ENCODE peak calls at places on chromosomes 3 and 15, in seven cellular contexts. One of them, this sample, is unnamed.

GRCh38 chr3:23385327-23385726 is 182.2 kb downstream of the UBE2E2 start:
- DNase-seq in immature natural killer cell: no peak
- DNase-seq in NCI-H1092: peak
- DNase-seq in activated naive CD4-positive, alpha-beta T cell: no peak
- DNase-seq in mammary epithelial cell: no peak
- DNase-seq in brain microvascular endothelial cell: no peak
- DNase-seq in sigmoid colon: no peak
- DNase-seq in this sample: no peak

GRCh38 chr15:73715417-73715816 is 31.2 kb downstream of the CD276 start:
- DNase-seq in immature natural killer cell: no peak
- DNase-seq in NCI-H1092: no peak
- DNase-seq in activated naive CD4-positive, alpha-beta T cell: no peak
- DNase-seq in mammary epithelial cell: no peak
- DNase-seq in brain microvascular endothelial cell: no peak
- DNase-seq in sigmoid colon: no peak
- DNase-seq in this sample: no peak

GRCh38 chr3:110243081-110243480 is 828.5 kb upstream of the NECTIN3 start:
- DNase-seq in immature natural killer cell: no peak
- DNase-seq in NCI-H1092: no peak
- DNase-seq in activated naive CD4-positive, alpha-beta T cell: no peak
- DNase-seq in mammary epithelial cell: no peak
- DNase-seq in brain microvascular endothelial cell: peak
- DNase-seq in sigmoid colon: no peak
- DNase-seq in this sample: no peak

GRCh38 chr15:28935316-28935715 is 49.5 kb downstream of the APBA2 start:
- DNase-seq in immature natural killer cell: peak
- DNase-seq in NCI-H1092: no peak
- DNase-seq in activated naive CD4-positive, alpha-beta T cell: no peak
- DNase-seq in mammary epithelial cell: no peak
- DNase-seq in brain microvascular endothelial cell: no peak
- DNase-seq in sigmoid colon: peak
- DNase-seq in this sample: no peak

GRCh38 chr3:104556372-104557078 is 810.2 kb upstream of the ALCAM start:
- DNase-seq in immature natural killer cell: no peak
- DNase-seq in NCI-H1092: no peak
- DNase-seq in activated naive CD4-positive, alpha-beta T cell: no peak
- DNase-seq in mammary epithelial cell: peak
- DNase-seq in brain microvascular endothelial cell: no peak
- DNase-seq in sigmoid colon: no peak
- DNase-seq in this sample: no peak

GRCh38 chr15:62758952-62759349 is 283.6 kb upstream of the TPM1 start:
- DNase-seq in immature natural killer cell: no peak
- DNase-seq in NCI-H1092: no peak
- DNase-seq in activated naive CD4-positive, alpha-beta T cell: no peak
- DNase-seq in mammary epithelial cell: no peak
- DNase-seq in brain microvascular endothelial cell: no peak
- DNase-seq in sigmoid colon: no peak
- DNase-seq in this sample: no peak

GRCh38 chr3:49869525-49870126 is at the start of gene CAMKV:
- DNase-seq in immature natural killer cell: no peak
- DNase-seq in NCI-H1092: peak
- DNase-seq in activated naive CD4-positive, alpha-beta T cell: no peak
- DNase-seq in mammary epithelial cell: no peak
- DNase-seq in brain microvascular endothelial cell: no peak
- DNase-seq in sigmoid colon: no peak
- DNase-seq in this sample: peak

GRCh38 chr15:31338879-31339557 is 12.4 kb downstream of the KLF13 start:
- DNase-seq in immature natural killer cell: peak
- DNase-seq in NCI-H1092: peak
- DNase-seq in activated naive CD4-positive, alpha-beta T cell: no peak
- DNase-seq in mammary epithelial cell: peak
- DNase-seq in brain microvascular endothelial cell: peak
- DNase-seq in sigmoid colon: no peak
- DNase-seq in this sample: no peak

GRCh38 chr3:134427400-134428111 is 53.3 kb upstream of the AMOTL2 start:
- DNase-seq in immature natural killer cell: no peak
- DNase-seq in NCI-H1092: no peak
- DNase-seq in activated naive CD4-positive, alpha-beta T cell: no peak
- DNase-seq in mammary epithelial cell: peak
- DNase-seq in brain microvascular endothelial cell: peak
- DNase-seq in sigmoid colon: peak
- DNase-seq in this sample: no peak

GRCh38 chr15:71279757-71280141 is 164.5 kb downstream of the THSD4 start:
- DNase-seq in immature natural killer cell: no peak
- DNase-seq in NCI-H1092: no peak
- DNase-seq in activated naive CD4-positive, alpha-beta T cell: no peak
- DNase-seq in mammary epithelial cell: no peak
- DNase-seq in brain microvascular endothelial cell: no peak
- DNase-seq in sigmoid colon: no peak
- DNase-seq in this sample: no peak

GRCh38 chr15:70348581-70349344 is 251.0 kb upstream of the TLE3 start:
- DNase-seq in immature natural killer cell: no peak
- DNase-seq in NCI-H1092: peak
- DNase-seq in activated naive CD4-positive, alpha-beta T cell: no peak
- DNase-seq in mammary epithelial cell: peak
- DNase-seq in brain microvascular endothelial cell: no peak
- DNase-seq in sigmoid colon: peak
- DNase-seq in this sample: no peak

GRCh38 chr3:20344400-20344959 is 158.5 kb upstream of the SGO1 start:
- DNase-seq in immature natural killer cell: no peak
- DNase-seq in NCI-H1092: no peak
- DNase-seq in activated naive CD4-positive, alpha-beta T cell: no peak
- DNase-seq in mammary epithelial cell: no peak
- DNase-seq in brain microvascular endothelial cell: no peak
- DNase-seq in sigmoid colon: no peak
- DNase-seq in this sample: no peak

GRCh38 chr3:48425281-48425812 is 4.5 kb downstream of the PLXNB1 start:
- DNase-seq in immature natural killer cell: no peak
- DNase-seq in NCI-H1092: no peak
- DNase-seq in activated naive CD4-positive, alpha-beta T cell: no peak
- DNase-seq in mammary epithelial cell: no peak
- DNase-seq in brain microvascular endothelial cell: no peak
- DNase-seq in sigmoid colon: peak
- DNase-seq in this sample: no peak

GRCh38 chr3:107810195-107811071 is 280.4 kb downstream of the CD47 start:
- DNase-seq in immature natural killer cell: no peak
- DNase-seq in NCI-H1092: no peak
- DNase-seq in activated naive CD4-positive, alpha-beta T cell: no peak
- DNase-seq in mammary epithelial cell: peak
- DNase-seq in brain microvascular endothelial cell: no peak
- DNase-seq in sigmoid colon: no peak
- DNase-seq in this sample: no peak

GRCh38 chr15:25693321-25694237 is 169.5 kb downstream of the ATP10A start:
- DNase-seq in immature natural killer cell: peak
- DNase-seq in NCI-H1092: peak
- DNase-seq in activated naive CD4-positive, alpha-beta T cell: no peak
- DNase-seq in mammary epithelial cell: no peak
- DNase-seq in brain microvascular endothelial cell: peak
- DNase-seq in sigmoid colon: peak
- DNase-seq in this sample: no peak

GRCh38 chr3:12752803-12753202 is 6.3 kb downstream of the TMEM40 start:
- DNase-seq in immature natural killer cell: no peak
- DNase-seq in NCI-H1092: no peak
- DNase-seq in activated naive CD4-positive, alpha-beta T cell: no peak
- DNase-seq in mammary epithelial cell: no peak
- DNase-seq in brain microvascular endothelial cell: no peak
- DNase-seq in sigmoid colon: no peak
- DNase-seq in this sample: no peak

GRCh38 chr3:144496116-144496835 is 524.7 kb downstream of the DIPK2A start:
- DNase-seq in immature natural killer cell: no peak
- DNase-seq in NCI-H1092: no peak
- DNase-seq in activated naive CD4-positive, alpha-beta T cell: no peak
- DNase-seq in mammary epithelial cell: no peak
- DNase-seq in brain microvascular endothelial cell: no peak
- DNase-seq in sigmoid colon: no peak
- DNase-seq in this sample: no peak

GRCh38 chr3:140145501-140145900 is 210.5 kb downstream of the CLSTN2 start:
- DNase-seq in immature natural killer cell: no peak
- DNase-seq in NCI-H1092: no peak
- DNase-seq in activated naive CD4-positive, alpha-beta T cell: no peak
- DNase-seq in mammary epithelial cell: no peak
- DNase-seq in brain microvascular endothelial cell: no peak
- DNase-seq in sigmoid colon: no peak
- DNase-seq in this sample: no peak

GRCh38 chr15:41827290-41827879 is 507 bp upstream of the JMJD7 start:
- DNase-seq in immature natural killer cell: no peak
- DNase-seq in NCI-H1092: no peak
- DNase-seq in activated naive CD4-positive, alpha-beta T cell: no peak
- DNase-seq in mammary epithelial cell: no peak
- DNase-seq in brain microvascular endothelial cell: no peak
- DNase-seq in sigmoid colon: peak
- DNase-seq in this sample: no peak

This sample was measured in NCI-H1930.